ENCODE peak calls at places on chromosome 16, in eight cellular contexts. S is T47D; O is stromal cell of bone marrow; Y is cardiac muscle cell; B is CD4-positive, alpha-beta T cell; M is IMR-90; T is amniotic stem cell; N is stimulated activated CD4-positive, alpha-beta T cell treated with anti-CD3 and anti-CD28 coated beads, TNF-alpha, amount 100 ng/mL, for 24 hours. R is an unnamed sample.

GRCh38 chr16:80518436-80518835 is 22.4 kb upstream of the DYNLRB2 start:
- DNase-seq in Y (no peak), S (no peak), B (peak; percentile 22), O (no peak), M (peak; percentile 11), N (no peak), T (no peak), R (no peak)

GRCh38 chr16:57091200-57091989 is 988 bp upstream of the CPNE2 start:
- DNase-seq in O (no peak), N (no peak), T (peak; percentile 9), S (no peak), B (no peak), Y (peak; percentile 42), M (peak; percentile 53), R (peak; percentile 81)

GRCh38 chr16:74769791-74770190 is 4.8 kb downstream of the FA2H start:
- DNase-seq in N (no peak), M (no peak), S (peak; percentile 27), T (no peak), B (no peak), Y (no peak), O (no peak), R (no peak)

GRCh38 chr16:11796227-11797165 is 562 bp downstream of the ZC3H7A start:
- DNase-seq in O (no peak), Y (peak; percentile 59), T (peak; percentile 34), S (no peak), N (no peak), M (peak; percentile 44), B (peak; percentile 23), R (no peak)

GRCh38 chr16:30697264-30698138 is 1.5 kb upstream of the SRCAP start:
- DNase-seq in S (no peak), Y (no peak), B (no peak), T (peak; percentile 92), N (no peak), M (peak; percentile 94), O (no peak), R (peak; percentile 97)

GRCh38 chr16:54875443-54875842 is 55.2 kb upstream of the IRX5 start:
- DNase-seq in B (no peak), T (no peak), M (no peak), Y (no peak), O (no peak), N (no peak), S (no peak), R (no peak)

GRCh38 chr16:11869657-11870228 is 18.4 kb upstream of the RSL1D1 start:
- DNase-seq in S (no peak), B (no peak), Y (no peak), O (no peak), M (no peak), N (no peak), T (no peak), R (no peak)

GRCh38 chr16:50096791-50097190 is 31.0 kb downstream of the HEATR3 start:
- DNase-seq in S (no peak), T (peak; percentile 34), N (no peak), O (peak; percentile 4), B (no peak), M (peak; percentile 63), Y (peak; percentile 22), R (peak; percentile 13)

GRCh38 chr16:58507195-58507962 is 7.4 kb downstream of the NDRG4 start:
- DNase-seq in B (no peak), T (no peak), M (no peak), N (no peak), Y (no peak), S (no peak), O (no peak), R (no peak)

GRCh38 chr16:241866-242265 is 7.2 kb downstream of the FAM234A start:
- DNase-seq in O (no peak), N (no peak), M (no peak), T (no peak), Y (no peak), B (no peak), S (no peak), R (no peak)

GRCh38 chr16:56334761-56335160 is 90.6 kb downstream of the AMFR start:
- DNase-seq in O (no peak), M (no peak), S (no peak), T (no peak), N (no peak), B (no peak), Y (no peak), R (no peak)

GRCh38 chr16:61098505-61098904 is 937.7 kb downstream of the CDH8 start:
- DNase-seq in Y (no peak), T (no peak), B (no peak), M (no peak), O (no peak), N (no peak), S (no peak), R (no peak)

GRCh38 chr16:26263406-26263805 is 571.6 kb downstream of the HS3ST4 start:
- DNase-seq in M (no peak), S (no peak), Y (no peak), O (no peak), B (no peak), T (no peak), N (no peak), R (no peak)

GRCh38 chr16:69199382-69199781 is 12.4 kb downstream of the SNTB2 start:
- DNase-seq in S (no peak), Y (peak; percentile 88), B (no peak), N (no peak), T (no peak), O (no peak), M (peak; percentile 78), R (no peak)

GRCh38 chr16:85204242-85205010 is 92.2 kb upstream of the CIBAR2 start:
- DNase-seq in N (no peak), T (peak; percentile 68), S (no peak), Y (peak; percentile 76), M (peak; percentile 93), O (peak; percentile 74), B (no peak), R (no peak)

GRCh38 chr16:88739975-88740726 is 33.8 kb downstream of the CTU2 start:
- DNase-seq in S (no peak), O (no peak), B (no peak), T (no peak), M (no peak), N (no peak), Y (no peak), R (no peak)

R was measured in HTR-8/SVneo.